ENCODE peak calls at places on chromosomes 11 and 22, in nine cellular contexts. L is ovary, U is uterus, A is heart right ventricle, V is osteoblast, N is pancreas, W is colonic mucosa, C is hepatocyte, O is thyroid gland. B is an unnamed sample.
A peak's percentile ranks its signal among the peaks of the same experiment; 100 is the strongest.

GRCh38 chr22:49097171-49097925 is 730.3 kb downstream of the BRD1 start:
- DNase-seq in U (no peak), A (no peak), W (no peak), C (no peak), L (no peak), N (no peak), O (no peak), V (peak; percentile 26), B (no peak)

GRCh38 chr11:117586392-117586791 is 210.6 kb downstream of the DSCAML1 start:
- DNase-seq in A (no peak), W (no peak), C (no peak), U (no peak), L (no peak), O (no peak), N (no peak), V (peak; percentile 56), B (no peak)

GRCh38 chr11:86660011-86660595 is 12.3 kb downstream of the ME3 start:
- DNase-seq in C (no peak), W (no peak), L (no peak), A (no peak), N (no peak), O (no peak), V (peak; percentile 79), U (no peak), B (no peak)

GRCh38 chr22:17786435-17787158 is 12.3 kb upstream of the BID start:
- DNase-seq in O (peak; percentile 46), N (no peak), W (no peak), V (peak; percentile 73), A (peak; percentile 83), C (peak; percentile 68), L (no peak), U (peak; percentile 68), B (no peak)

GRCh38 chr22:46934746-46935491 is 172.5 kb downstream of the TBC1D22A start:
- DNase-seq in N (no peak), W (peak; percentile 25), C (peak; percentile 87), O (peak; percentile 43), A (no peak), U (no peak), L (no peak), V (peak; percentile 95), B (no peak)

GRCh38 chr22:46078241-46079092 is 71.9 kb upstream of the PPARA start:
- DNase-seq in N (peak; percentile 92), V (peak; percentile 95), U (peak; percentile 85), O (peak; percentile 41), C (no peak), L (peak; percentile 74), W (no peak), A (peak; percentile 80), B (no peak)

GRCh38 chr11:8698917-8699441 is 16.4 kb downstream of the RPL27A start:
- DNase-seq in C (no peak), L (no peak), O (no peak), N (no peak), W (no peak), V (peak; percentile 26), A (no peak), U (peak; percentile 30), B (no peak)

GRCh38 chr22:35997438-35997837 is 31.2 kb downstream of the RBFOX2 start:
- DNase-seq in V (peak; percentile 73), W (no peak), U (no peak), A (no peak), O (no peak), N (no peak), L (peak; percentile 30), C (peak; percentile 24), B (no peak)

GRCh38 chr11:130831506-130832385 is 84.5 kb downstream of the SNX19 start:
- DNase-seq in L (no peak), V (no peak), N (no peak), C (peak; percentile 52), O (no peak), A (no peak), W (no peak), U (no peak), B (no peak)

GRCh38 chr11:84536456-84536855 is 1090.7 kb downstream of the DLG2 start:
- DNase-seq in O (no peak), W (no peak), A (no peak), N (no peak), C (no peak), U (no peak), L (no peak), V (no peak), B (no peak)

GRCh38 chr11:13152264-13152663 is 125.3 kb upstream of the BMAL1 start:
- DNase-seq in O (no peak), A (no peak), W (no peak), N (no peak), L (no peak), U (no peak), V (no peak), C (no peak), B (no peak)

GRCh38 chr11:133318221-133318620 is 214.1 kb downstream of the OPCML start:
- DNase-seq in L (no peak), O (no peak), W (no peak), C (no peak), A (no peak), V (no peak), U (no peak), N (no peak), B (no peak)

GRCh38 chr11:58782066-58782465 is 50.3 kb upstream of the GLYAT start:
- DNase-seq in U (no peak), C (no peak), L (no peak), W (no peak), V (no peak), O (no peak), N (no peak), A (no peak), B (no peak)

GRCh38 chr22:48984639-48985038 is 843.0 kb downstream of the BRD1 start:
- DNase-seq in L (no peak), V (no peak), U (no peak), N (no peak), C (no peak), O (no peak), A (no peak), W (no peak), B (no peak)

GRCh38 chr11:105665281-105665680 is 55.4 kb downstream of the GRIA4 start:
- DNase-seq in C (no peak), N (no peak), V (no peak), U (no peak), L (no peak), O (no peak), W (no peak), A (no peak), B (no peak)

GRCh38 chr11:56783448-56784041 is 35.0 kb upstream of the OR9G4 start:
- DNase-seq in A (no peak), V (peak; percentile 53), L (no peak), W (peak; percentile 17), O (no peak), C (peak; percentile 82), U (no peak), N (no peak), B (no peak)

GRCh38 chr11:109772846-109773400 is 320.3 kb upstream of the ZC3H12C start:
- DNase-seq in L (no peak), C (no peak), W (no peak), N (no peak), V (no peak), O (no peak), A (no peak), U (no peak), B (no peak)

GRCh38 chr11:131464024-131464423 is 93.6 kb downstream of the NTM start:
- DNase-seq in O (no peak), V (no peak), U (no peak), A (no peak), W (no peak), L (no peak), C (no peak), N (no peak), B (no peak)

GRCh38 chr22:29531419-29531818 is 22.1 kb downstream of the THOC5 start:
- DNase-seq in O (no peak), W (no peak), N (no peak), A (no peak), U (no peak), L (no peak), C (no peak), V (no peak), B (no peak)

GRCh38 chr22:29128891-29129643 is 56.2 kb downstream of the KREMEN1 start:
- DNase-seq in V (peak; percentile 83), C (no peak), L (no peak), O (no peak), U (no peak), A (no peak), W (no peak), N (no peak), B (no peak)

GRCh38 chr11:27075655-27076054 is 35.0 kb downstream of the BBOX1 start:
- DNase-seq in L (no peak), V (no peak), W (no peak), U (no peak), A (no peak), C (no peak), O (no peak), N (no peak), B (no peak)
- H3K27ac ChIP-seq in L (no peak overlapping the region), V (no peak overlapping the region), W (no peak overlapping the region), U (no peak overlapping the region), A (no peak overlapping the region), C (no peak overlapping the region), O (no peak overlapping the region), N (no peak overlapping the region), B (no peak overlapping the region)

GRCh38 chr11:27694992-27695391 is 5.3 kb downstream of the BDNF start:
- DNase-seq in N (no peak), V (no peak), C (peak; percentile 14), L (no peak), W (no peak), A (no peak), O (no peak), U (no peak), B (no peak)
- TF ChIP-seq CTCF in N (no peak), V (peak; percentile 48), C (peak; percentile 54), L (no peak), W (peak; percentile 21), A (peak; percentile 26), O (no peak), U (no peak), B (no peak)

DNA sequence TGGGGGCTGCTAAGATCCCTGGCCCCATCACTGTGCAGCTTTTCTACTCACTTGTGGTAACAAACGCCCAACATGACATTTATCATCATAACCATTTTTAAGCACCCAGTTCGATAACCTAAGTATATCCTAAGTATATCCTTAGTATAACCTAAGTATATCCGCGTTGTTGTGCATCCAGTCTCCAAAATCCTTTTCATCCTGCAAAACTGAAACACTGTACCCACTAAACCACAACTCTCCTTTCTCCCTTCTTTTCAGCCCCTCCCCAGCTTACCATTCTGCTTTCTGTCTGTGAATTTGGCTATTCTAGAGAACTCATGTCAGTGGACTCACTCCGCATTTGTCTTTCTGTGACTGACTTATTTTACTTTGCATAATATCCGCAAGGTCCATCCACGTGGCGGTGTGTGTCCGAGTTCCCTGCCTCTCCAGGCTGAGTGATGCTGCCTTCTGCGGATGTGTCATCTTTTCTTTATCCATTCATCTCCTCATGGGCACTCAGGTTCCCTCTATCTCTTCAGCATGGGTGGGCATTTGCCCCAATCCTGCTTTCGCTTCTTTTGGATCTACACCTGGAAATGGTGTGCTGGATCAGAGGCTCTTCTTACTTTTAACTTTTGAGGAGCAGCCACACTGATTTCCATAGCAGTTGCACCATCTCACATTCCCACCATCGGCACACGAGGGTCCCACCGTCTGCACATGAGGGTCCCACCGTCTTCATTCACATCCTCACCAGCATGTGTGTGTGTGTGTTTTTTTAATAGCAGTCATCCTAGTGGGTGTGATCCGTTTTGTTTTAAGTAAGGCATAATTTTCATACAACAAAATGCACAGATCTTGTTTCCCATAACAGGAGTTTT is 82.4 kb upstream of the CLDN5 start:
- DNase-seq in V (no peak), W (no peak), O (no peak), N (no peak), A (no peak), C (no peak), U (no peak), L (no peak), B (no peak)
- H3K27me3 ChIP-seq in V (peaks cover 34% of the 10 kb centered on the region), W (peaks cover 4% of the 10 kb centered on the region), O (no peaks in the 10 kb centered on the region), N (no peaks in the 10 kb centered on the region), A (peaks cover 13% of the 10 kb centered on the region), C (peaks cover 5% of the 10 kb centered on the region), U (no peaks in the 10 kb centered on the region), L (no peaks in the 10 kb centered on the region), B (no peaks in the 10 kb centered on the region)

GRCh38 chr11:61830318-61831105 is 2.4 kb downstream of the FADS2 start:
- DNase-seq in A (no peak), N (no peak), O (no peak), L (no peak), U (peak; percentile 86), W (no peak), V (no peak), C (no peak), B (no peak)
- H3K27ac ChIP-seq in A (peak overlapping the region; percentile 82), N (no peak overlapping the region), O (no peak overlapping the region), L (peak overlapping the region; percentile 38), U (peak overlapping the region; percentile 87), W (no peak overlapping the region), V (no peak overlapping the region), C (peak overlapping the region; percentile 98), B (no peak overlapping the region)

B was measured in CD4-positive, alpha-beta T cell.